ENCODE peak calls at places on chromosome 12, in four cellular contexts. E is WTC11, I is A549, C is HFFc6. M is an unnamed sample.

GRCh38 chr12:114479831-114480230 is 73.9 kb upstream of the TBX5 start:
- DNase-seq in E (peak; percentile 49), I (no peak), C (no peak), M (no peak)

GRCh38 chr12:116693259-116694227 is 44.3 kb downstream of the SPRING1 start:
- DNase-seq in E (no peak), I (no peak), C (no peak), M (no peak)

GRCh38 chr12:94571556-94571955 is 78.8 kb downstream of the TMCC3 start:
- DNase-seq in E (no peak), I (peak; percentile 62), C (no peak), M (no peak)

GRCh38 chr12:119354187-119354586 is 19.7 kb downstream of the CCDC60 start:
- DNase-seq in E (no peak), I (no peak), C (no peak), M (no peak)

GRCh38 chr12:110279561-110279960 is 1.5 kb upstream of the ATP2A2 start:
- DNase-seq in E (no peak), I (no peak), C (no peak), M (no peak)

GRCh38 chr12:123667771-123668170 is 3.1 kb upstream of the TCTN2 start:
- DNase-seq in E (no peak), I (no peak), C (no peak), M (no peak)

GRCh38 chr12:109739747-109740693 is 26.4 kb downstream of the FAM222A start:
- DNase-seq in E (peak; percentile 69), I (no peak), C (no peak), M (no peak)

GRCh38 chr12:47551426-47551851 is 154.4 kb downstream of the RPAP3 start:
- DNase-seq in E (no peak), I (no peak), C (peak; percentile 49), M (no peak)

GRCh38 chr12:132449565-132450390 is 40.2 kb upstream of the FBRSL1 start:
- DNase-seq in E (no peak), I (no peak), C (no peak), M (no peak)

GRCh38 chr12:31325524-31325875 is 450 bp downstream of the SINHCAF start:
- DNase-seq in E (no peak), I (peak; percentile 19), C (no peak), M (no peak)

GRCh38 chr12:22377731-22378496 is 43.4 kb upstream of the ST8SIA1 start:
- DNase-seq in E (no peak), I (no peak), C (no peak), M (no peak)

GRCh38 chr12:124588689-124589318 is 21.4 kb upstream of the NCOR2 start:
- DNase-seq in E (no peak), I (no peak), C (peak; percentile 64), M (no peak)

GRCh38 chr12:31985832-31986231 is 26.6 kb downstream of the RESF1 start:
- DNase-seq in E (no peak), I (no peak), C (no peak), M (no peak)

GRCh38 chr12:81502912-81503695 is 256.0 kb downstream of the PPFIA2 start:
- DNase-seq in E (no peak), I (peak; percentile 11), C (no peak), M (no peak)

GRCh38 chr12:22286569-22286968 is 47.9 kb downstream of the ST8SIA1 start:
- DNase-seq in E (no peak), I (no peak), C (peak; percentile 32), M (no peak)

GRCh38 chr12:7374423-7375144 is 69.4 kb downstream of the CD163L1 start:
- DNase-seq in E (peak; percentile 77), I (peak; percentile 60), C (peak; percentile 20), M (no peak)
- TF ChIP-seq CTCF in E (peak; percentile 56), I (peak; percentile 60), C (peak; percentile 78), M (peak; percentile 55)

GRCh38 chr12:130044991-130045621 is 117.2 kb upstream of the FZD10 start:
- DNase-seq in E (peak; percentile 21), I (no peak), C (no peak), M (peak; percentile 28)

GRCh38 chr12:130053641-130054040 is 108.6 kb upstream of the FZD10 start:
- DNase-seq in E (peak; percentile 19), I (peak; percentile 12), C (no peak), M (peak; percentile 12)

GRCh38 chr12:130054803-130055202 is 107.5 kb upstream of the FZD10 start:
- DNase-seq in E (no peak), I (no peak), C (no peak), M (no peak)

GRCh38 chr12:130051900-130052299 is 110.4 kb upstream of the FZD10 start:
- DNase-seq in E (no peak), I (no peak), C (no peak), M (no peak)

GRCh38 chr12:130049666-130050065 is 112.6 kb upstream of the FZD10 start:
- DNase-seq in E (no peak), I (peak; percentile 18), C (no peak), M (no peak)
- TF ChIP-seq CTCF in E (no peak), I (no peak), C (peak; percentile 10), M (no peak)

DNA sequence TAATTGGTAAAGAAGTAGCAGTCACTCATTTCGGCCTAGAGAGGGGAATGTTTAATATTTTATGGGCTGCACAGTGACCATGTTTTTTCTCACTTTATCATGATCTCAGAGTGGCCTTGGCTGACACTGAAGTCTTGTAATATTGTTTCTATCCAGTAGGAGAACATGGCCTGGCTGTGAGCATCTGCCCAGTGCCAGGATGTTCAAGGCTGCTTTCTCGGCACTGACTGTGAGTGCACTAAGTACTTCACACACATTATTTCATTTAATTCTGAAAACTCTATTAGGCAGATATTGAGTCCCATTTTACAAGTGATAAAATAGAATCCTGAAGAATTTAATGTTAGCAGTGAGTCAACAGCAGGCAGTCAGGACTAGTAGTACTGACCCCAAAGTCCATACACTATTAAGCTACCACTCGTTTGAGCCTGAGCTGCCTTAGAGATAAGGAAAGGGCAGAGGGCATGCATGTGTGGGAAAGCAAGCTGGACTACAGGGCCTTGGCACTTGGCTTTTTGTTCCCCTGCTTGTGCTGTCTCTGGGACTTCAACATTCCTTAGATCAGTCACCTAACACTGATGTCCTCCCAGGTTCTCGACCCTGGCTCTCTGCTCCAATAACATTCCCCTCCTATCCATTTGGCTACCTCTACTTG is 42.2 kb upstream of the APPL2 start:
- DNase-seq in E (no peak), I (peak; percentile 57), C (peak; percentile 48), M (no peak)
- TF ChIP-seq CTCF in E (no peak), I (peak; percentile 13), C (peak; percentile 75), M (peak; percentile 28)

GRCh38 chr12:8950287-8950574 is 786 bp upstream of the M6PR start:
- DNase-seq in E (no peak), I (no peak), C (no peak), M (no peak)

GRCh38 chr12:8948711-8949524 is 527 bp downstream of the M6PR start:
- DNase-seq in E (no peak), I (peak; percentile 16), C (peak; percentile 21), M (no peak)

GRCh38 chr12:8947737-8948136 is 1.7 kb downstream of the M6PR start:
- DNase-seq in E (no peak), I (no peak), C (no peak), M (no peak)

GRCh38 chr12:8950702-8951478 is 1.4 kb upstream of the M6PR start:
- DNase-seq in E (no peak), I (no peak), C (no peak), M (no peak)

GRCh38 chr12:8949525-8950286 is at the start of gene M6PR:
- DNase-seq in E (peak; percentile 91), I (peak; percentile 96), C (peak; percentile 95), M (peak; percentile 84)
- TF ChIP-seq CTCF in E (no peak), I (peak; percentile 44), C (peak; percentile 64), M (peak; percentile 67)

GRCh38 chr12:53659609-53660008 is 16.3 kb downstream of the ATP5MC2 start:
- DNase-seq in E (no peak), I (no peak), C (no peak), M (no peak)
- TF ChIP-seq CTCF in E (no peak), I (no peak), C (no peak), M (no peak)

GRCh38 chr12:121888478-121889266 is at the start of gene PSMD9:
- DNase-seq in E (peak; percentile 98), I (peak; percentile 99), C (peak; percentile 97), M (peak; percentile 99)
- TF ChIP-seq CTCF in E (peak; percentile 26), I (peak; percentile 65), C (peak; percentile 71), M (peak; percentile 74)

GRCh38 chr12:67701121-67701520 is 52.6 kb downstream of the DYRK2 start:
- DNase-seq in E (no peak), I (no peak), C (peak; percentile 70), M (no peak)

GRCh38 chr12:67705394-67706370 is 57.1 kb downstream of the DYRK2 start:
- DNase-seq in E (no peak), I (peak; percentile 62), C (peak; percentile 87), M (no peak)

GRCh38 chr12:67702136-67702535 is 53.6 kb downstream of the DYRK2 start:
- DNase-seq in E (no peak), I (no peak), C (no peak), M (no peak)

GRCh38 chr12:67698711-67699603 is 50.4 kb downstream of the DYRK2 start:
- DNase-seq in E (no peak), I (no peak), C (peak; percentile 90), M (no peak)

DNA sequence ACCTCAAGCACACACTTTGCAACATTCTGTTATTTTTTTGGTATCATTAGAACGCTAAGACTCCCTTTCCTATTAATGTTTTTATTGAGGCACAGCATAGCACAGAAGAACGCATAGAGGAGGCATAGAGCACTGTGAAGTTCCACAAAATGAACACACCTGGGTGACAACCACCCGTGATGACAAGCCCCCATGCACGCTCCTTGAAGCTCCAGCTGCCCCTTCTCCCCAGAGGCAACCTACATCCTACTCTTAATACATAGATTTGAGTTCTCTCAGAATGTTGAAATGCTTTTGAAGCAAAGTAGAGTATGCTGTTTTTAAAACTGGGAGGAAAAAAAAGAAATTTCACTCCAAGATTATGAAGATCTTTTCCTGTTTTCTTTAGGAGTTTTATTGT is 55.5 kb downstream of the DYRK2 start:
- DNase-seq in E (no peak), I (no peak), C (no peak), M (no peak)
- TF ChIP-seq CTCF in E (no peak), I (no peak), C (no peak), M (no peak)

M was measured in neural crest cell.